ENCODE peak calls at places on chromosomes 3 and 15, in seven cellular contexts. E, N, Y, O, M, U and I are unnamed samples.

GRCh38 chr3:116445291-116445841 is at the start of gene LSAMP:
- DNase-seq in E (no peak), N (no peak), Y (peak), O (no peak), M (no peak), U (peak), I (no peak)

GRCh38 chr3:29516164-29516563 is 235.3 kb downstream of the RBMS3 start:
- DNase-seq in E (no peak), N (no peak), Y (no peak), O (no peak), M (no peak), U (no peak), I (no peak)

GRCh38 chr15:59172289-59172901 is 34.2 kb upstream of the LDHAL6B start:
- DNase-seq in E (no peak), N (no peak), Y (no peak), O (no peak), M (no peak), U (no peak), I (no peak)

GRCh38 chr3:138049157-138049919 is 39.4 kb downstream of the CLDN18 start:
- DNase-seq in E (no peak), N (no peak), Y (no peak), O (no peak), M (no peak), U (no peak), I (no peak)

GRCh38 chr3:155744091-155744625 is 713 bp downstream of the PLCH1 start:
- DNase-seq in E (peak), N (peak), Y (peak), O (no peak), M (peak), U (no peak), I (peak)

GRCh38 chr3:56133423-56133822 is 334.8 kb downstream of the ERC2 start:
- DNase-seq in E (no peak), N (no peak), Y (no peak), O (no peak), M (no peak), U (no peak), I (no peak)

GRCh38 chr3:183306798-183307671 is 54.0 kb downstream of the B3GNT5 start:
- DNase-seq in E (no peak), N (peak), Y (no peak), O (peak), M (no peak), U (no peak), I (peak)

GRCh38 chr3:196096382-196096953 is 14.6 kb upstream of the TFRC start:
- DNase-seq in E (no peak), N (no peak), Y (no peak), O (peak), M (no peak), U (no peak), I (no peak)

GRCh38 chr15:94666553-94666952 is 435.2 kb downstream of the MCTP2 start:
- DNase-seq in E (peak), N (peak), Y (no peak), O (no peak), M (no peak), U (no peak), I (peak)

GRCh38 chr3:186070996-186071395 is 37.9 kb downstream of the ETV5 start:
- DNase-seq in E (no peak), N (no peak), Y (no peak), O (no peak), M (no peak), U (no peak), I (no peak)

GRCh38 chr3:194194051-194194756 is 58.3 kb downstream of the HES1 start:
- DNase-seq in E (no peak), N (no peak), Y (no peak), O (no peak), M (no peak), U (no peak), I (no peak)

GRCh38 chr15:71679223-71680078 is 130.9 kb upstream of the NR2E3 start:
- DNase-seq in E (peak), N (no peak), Y (no peak), O (no peak), M (no peak), U (no peak), I (peak)

GRCh38 chr15:64530472-64530871 is 70.1 kb downstream of the ZNF609 start:
- DNase-seq in E (no peak), N (no peak), Y (no peak), O (no peak), M (no peak), U (no peak), I (no peak)

GRCh38 chr15:70362911-70363310 is 265.2 kb upstream of the TLE3 start:
- DNase-seq in E (peak), N (peak), Y (peak), O (no peak), M (peak), U (peak), I (peak)

GRCh38 chr15:69679623-69680228 is 227.1 kb downstream of the RPLP1 start:
- DNase-seq in E (no peak), N (no peak), Y (no peak), O (peak), M (no peak), U (no peak), I (no peak)

GRCh38 chr15:90044916-90045371 is 43.8 kb downstream of the ZNF710 start:
- DNase-seq in E (no peak), N (no peak), Y (no peak), O (no peak), M (no peak), U (no peak), I (no peak)

GRCh38 chr3:25380222-25380739 is 47.8 kb upstream of the RARB start:
- DNase-seq in E (no peak), N (no peak), Y (no peak), O (no peak), M (no peak), U (no peak), I (no peak)

GRCh38 chr15:73867426-73867825 is 5.9 kb upstream of the TBC1D21 start:
- DNase-seq in E (no peak), N (no peak), Y (no peak), O (no peak), M (no peak), U (no peak), I (no peak)
- TF ChIP-seq JUND in E (no peak), N (no peak), Y (no peak), O (no peak), M (no peak), U (no peak), I (no peak)

DNA sequence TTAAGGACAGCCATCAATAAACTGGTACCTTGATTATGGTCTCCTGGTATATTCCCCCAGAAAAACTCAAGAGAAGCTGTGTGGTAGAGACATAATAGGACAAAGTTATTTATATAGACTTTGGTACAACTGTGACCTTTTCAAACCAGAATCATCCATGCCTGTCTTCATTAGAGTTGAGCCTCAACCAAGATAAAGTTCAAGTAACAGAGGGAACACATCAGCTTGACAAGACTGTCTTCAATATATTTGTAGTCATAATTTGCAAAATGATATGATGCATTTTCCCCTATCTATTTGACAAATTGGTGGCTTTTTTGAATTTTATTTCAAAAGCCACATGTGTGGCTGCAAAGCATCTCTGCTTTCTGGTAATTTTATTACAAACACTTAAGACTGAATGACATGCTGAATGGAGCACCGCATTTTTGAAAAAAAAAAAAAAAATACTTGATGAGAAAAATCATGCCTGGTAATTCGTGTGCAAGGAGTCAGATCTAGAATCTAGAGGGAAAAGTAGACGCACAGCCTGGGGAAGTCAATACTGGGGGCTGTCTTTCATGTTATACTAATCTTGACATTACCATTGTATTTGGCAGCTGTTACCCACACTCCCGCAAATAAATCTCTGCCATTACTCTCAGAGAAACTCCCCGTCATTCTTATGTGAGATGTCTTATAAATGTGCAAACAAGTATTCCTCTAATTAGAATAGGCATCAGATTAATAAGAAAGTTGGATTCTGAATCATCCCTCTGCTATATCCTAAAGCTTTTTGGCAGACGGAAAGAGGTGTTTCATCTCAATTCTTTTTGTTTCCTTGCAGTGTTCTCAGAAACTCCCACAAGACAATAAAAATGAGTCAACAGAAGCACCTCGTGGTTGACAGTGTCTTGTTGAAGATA is 554.8 kb upstream of the CBLB start:
- DNase-seq in E (no peak), N (no peak), Y (no peak), O (no peak), M (no peak), U (no peak), I (no peak)
- TF ChIP-seq JUND in E (no peak), N (no peak), Y (no peak), O (no peak), M (no peak), U (no peak), I (no peak)

GRCh38 chr15:44340410-44340809 is 51.9 kb downstream of the GOLM2 start:
- DNase-seq in E (no peak), N (no peak), Y (no peak), O (no peak), M (no peak), U (no peak), I (no peak)
- TF ChIP-seq JUND in E (no peak), N (no peak), Y (peak), O (no peak), M (no peak), U (no peak), I (no peak)

GRCh38 chr3:37752661-37753055 is 109.0 kb upstream of the CTDSPL start:
- DNase-seq in E (no peak), N (no peak), Y (no peak), O (no peak), M (no peak), U (no peak), I (no peak)

GRCh38 chr3:37751016-37751415 is 110.7 kb upstream of the CTDSPL start:
- DNase-seq in E (no peak), N (no peak), Y (no peak), O (no peak), M (no peak), U (no peak), I (no peak)

GRCh38 chr3:37753428-37753827 is 108.3 kb upstream of the CTDSPL start:
- DNase-seq in E (no peak), N (no peak), Y (no peak), O (no peak), M (no peak), U (no peak), I (peak)

GRCh38 chr3:37751537-37751936 is 110.1 kb upstream of the CTDSPL start:
- DNase-seq in E (no peak), N (no peak), Y (no peak), O (no peak), M (no peak), U (no peak), I (no peak)

DNA sequence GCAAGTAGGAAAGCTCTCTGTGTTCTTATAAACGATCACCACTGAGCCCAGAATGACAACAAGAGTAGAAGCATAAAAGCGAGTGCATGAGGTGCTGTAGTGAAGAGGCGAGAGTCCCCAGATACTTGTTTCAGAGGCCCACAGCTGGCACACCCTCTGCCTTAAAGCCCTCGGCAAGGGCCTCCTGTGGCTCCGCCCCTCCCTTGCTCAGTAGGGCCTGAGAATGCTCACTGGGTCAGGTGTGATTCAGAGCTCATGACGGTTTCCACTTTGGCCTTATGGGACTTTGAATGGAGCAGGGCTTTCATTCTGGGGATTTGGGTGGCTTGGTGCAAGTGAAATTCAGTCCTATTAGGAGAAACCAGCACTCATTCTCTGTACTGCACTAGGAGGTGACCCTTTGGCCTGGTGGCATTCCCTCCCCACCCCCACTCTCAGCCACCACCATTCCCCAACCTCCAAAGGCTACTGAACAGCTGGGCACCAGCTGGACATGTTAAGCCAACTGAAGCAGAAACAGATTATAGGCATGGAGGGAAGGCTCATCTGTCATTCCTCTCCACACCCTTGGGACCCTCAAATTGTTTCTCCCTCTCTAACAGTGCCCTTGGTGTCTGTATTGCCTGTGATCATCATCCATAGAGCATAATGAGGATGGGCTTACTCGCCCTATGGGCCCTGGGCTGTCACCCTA is 109.6 kb upstream of the CTDSPL start:
- DNase-seq in E (no peak), N (no peak), Y (no peak), O (no peak), M (no peak), U (no peak), I (no peak)
- TF ChIP-seq JUND in E (no peak), N (no peak), Y (no peak), O (no peak), M (no peak), U (no peak), I (no peak)

DNA sequence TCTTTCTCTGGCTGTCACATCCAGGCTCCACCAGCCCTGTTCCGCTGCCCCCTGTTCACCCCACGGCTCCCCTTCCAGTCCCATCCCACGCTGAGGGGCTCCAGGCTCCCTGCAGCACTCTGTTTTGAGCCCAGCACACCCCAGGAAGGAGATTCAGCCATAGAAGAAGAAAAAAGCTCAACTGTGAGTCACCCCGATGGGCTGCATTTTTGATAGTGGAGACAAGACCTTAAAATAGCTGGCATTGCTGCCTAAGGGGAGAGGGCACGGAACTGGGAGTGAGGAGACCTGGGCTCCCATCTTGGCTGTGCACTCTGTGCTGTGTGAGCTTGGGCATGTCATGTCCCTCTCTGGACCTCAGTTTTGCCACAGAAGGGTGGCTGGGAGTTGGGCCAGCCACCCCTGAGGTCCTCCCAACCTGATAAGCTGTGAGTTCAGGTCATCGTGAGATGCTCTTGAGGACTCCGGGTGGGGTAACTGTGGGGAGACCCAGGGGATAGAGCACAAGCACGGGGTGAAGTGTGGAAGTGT is 57.2 kb upstream of the SMAD6 start:
- DNase-seq in E (no peak), N (no peak), Y (no peak), O (no peak), M (no peak), U (no peak), I (no peak)
- TF ChIP-seq JUND in E (no peak), N (no peak), Y (no peak), O (no peak), M (no peak), U (no peak), I (no peak)

DNA sequence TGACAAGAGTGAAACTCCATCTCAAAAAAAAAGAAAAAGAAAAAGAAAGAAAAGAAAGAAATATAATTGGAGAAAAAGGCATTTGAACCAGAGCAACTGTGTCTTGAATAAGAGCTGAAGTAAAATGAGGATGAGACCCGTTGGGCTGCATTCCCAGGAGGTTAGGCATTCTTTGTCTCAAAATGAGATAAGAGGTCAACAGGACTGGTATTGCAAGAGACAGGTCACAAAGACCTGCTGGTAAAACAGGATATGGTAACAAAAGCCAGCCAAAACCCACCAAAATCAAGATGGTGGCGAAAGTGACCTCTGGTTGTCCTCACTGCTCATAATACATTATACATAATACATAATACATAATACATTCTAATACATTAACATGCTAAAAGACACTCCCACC is 8.5 kb upstream of the TIPIN start:
- DNase-seq in E (no peak), N (no peak), Y (no peak), O (no peak), M (no peak), U (no peak), I (no peak)
- TF ChIP-seq JUND in E (no peak), N (no peak), Y (no peak), O (no peak), M (no peak), U (no peak), I (no peak)

DNA sequence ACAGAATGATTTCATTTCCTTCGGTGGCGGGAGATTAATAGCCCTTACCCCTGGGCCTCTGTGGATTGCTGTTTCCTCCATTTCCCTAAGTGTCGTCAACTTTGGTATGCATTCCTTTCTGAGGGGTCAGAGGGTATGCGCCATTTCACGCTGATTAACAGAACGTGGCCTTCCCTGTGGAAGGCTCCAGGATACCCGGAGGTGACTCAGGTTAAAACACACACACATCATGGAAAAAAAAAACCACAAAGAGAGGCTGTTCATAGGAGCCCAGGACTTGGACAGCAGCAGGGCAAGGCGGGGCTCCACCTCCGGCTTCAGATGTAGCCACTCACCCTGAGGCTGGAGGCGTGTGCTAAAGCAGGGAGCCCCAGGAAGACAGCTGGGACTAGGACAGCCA is 51.9 kb downstream of the EPHB1 start:
- DNase-seq in E (peak), N (no peak), Y (no peak), O (no peak), M (peak), U (no peak), I (no peak)
- TF ChIP-seq JUND in E (no peak), N (no peak), Y (peak), O (no peak), M (peak), U (no peak), I (no peak)

GRCh38 chr3:182261084-182261483 is 532.2 kb upstream of the ATP11B start:
- DNase-seq in E (no peak), N (no peak), Y (no peak), O (no peak), M (no peak), U (no peak), I (no peak)
- TF ChIP-seq JUND in E (no peak), N (no peak), Y (no peak), O (no peak), M (no peak), U (no peak), I (no peak)